ENCODE peak calls at places on chromosomes 5 and 9, in eight cellular contexts. One of them, this sample, is unnamed. For H3K27me3 and H3K36me3, the result is how much of the 10 kb centered on the place peaks cover.

GRCh38 chr5:118173340-118173739 is 815.0 kb downstream of the DTWD2 start:
- DNase-seq in mesendoderm: no peak
- DNase-seq in Peyer's patch: no peak
- DNase-seq in transverse colon: no peak
- DNase-seq in BJ: no peak
- DNase-seq in SK-N-SH: no peak
- DNase-seq in psoas muscle: no peak
- DNase-seq in IMR-90: no peak
- DNase-seq in this sample: no peak

GRCh38 chr9:131656356-131657030 is 83.4 kb downstream of the RAPGEF1 start:
- DNase-seq in mesendoderm: no peak
- DNase-seq in Peyer's patch: no peak
- DNase-seq in transverse colon: peak
- DNase-seq in BJ: no peak
- DNase-seq in SK-N-SH: no peak
- DNase-seq in psoas muscle: peak
- DNase-seq in IMR-90: no peak
- DNase-seq in this sample: peak

GRCh38 chr9:119533509-119533908 is 164.3 kb upstream of the BRINP1 start:
- DNase-seq in mesendoderm: no peak
- DNase-seq in Peyer's patch: no peak
- DNase-seq in transverse colon: no peak
- DNase-seq in BJ: no peak
- DNase-seq in SK-N-SH: no peak
- DNase-seq in psoas muscle: no peak
- DNase-seq in IMR-90: no peak
- DNase-seq in this sample: no peak

GRCh38 chr5:112411903-112412302 is 7.2 kb downstream of the EPB41L4A start:
- DNase-seq in mesendoderm: no peak
- DNase-seq in Peyer's patch: no peak
- DNase-seq in transverse colon: no peak
- DNase-seq in BJ: no peak
- DNase-seq in SK-N-SH: no peak
- DNase-seq in psoas muscle: no peak
- DNase-seq in IMR-90: no peak
- DNase-seq in this sample: no peak

GRCh38 chr9:18658764-18659705 is 185.1 kb downstream of the ADAMTSL1 start:
- DNase-seq in mesendoderm: no peak
- DNase-seq in Peyer's patch: no peak
- DNase-seq in transverse colon: no peak
- DNase-seq in BJ: peak
- DNase-seq in SK-N-SH: no peak
- DNase-seq in psoas muscle: no peak
- DNase-seq in IMR-90: peak
- DNase-seq in this sample: no peak

GRCh38 chr9:108551030-108551964 is 304.5 kb downstream of the ACTL7B start:
- DNase-seq in mesendoderm: no peak
- DNase-seq in Peyer's patch: no peak
- DNase-seq in transverse colon: no peak
- DNase-seq in BJ: peak
- DNase-seq in SK-N-SH: no peak
- DNase-seq in psoas muscle: no peak
- DNase-seq in IMR-90: peak
- DNase-seq in this sample: no peak

GRCh38 chr9:80878556-80878955 is 810.8 kb downstream of the TLE1 start:
- DNase-seq in mesendoderm: no peak
- DNase-seq in Peyer's patch: no peak
- DNase-seq in transverse colon: no peak
- DNase-seq in BJ: no peak
- DNase-seq in SK-N-SH: no peak
- DNase-seq in psoas muscle: no peak
- DNase-seq in IMR-90: peak
- DNase-seq in this sample: no peak

GRCh38 chr5:26940981-26941380 is 97.4 kb downstream of the CDH9 start:
- DNase-seq in mesendoderm: no peak
- DNase-seq in Peyer's patch: no peak
- DNase-seq in transverse colon: no peak
- DNase-seq in BJ: no peak
- DNase-seq in SK-N-SH: no peak
- DNase-seq in psoas muscle: no peak
- DNase-seq in IMR-90: peak
- DNase-seq in this sample: no peak

GRCh38 chr9:120344230-120344629 is 235.7 kb downstream of the CDK5RAP2 start:
- DNase-seq in mesendoderm: no peak
- DNase-seq in Peyer's patch: no peak
- DNase-seq in transverse colon: no peak
- DNase-seq in BJ: peak
- DNase-seq in SK-N-SH: no peak
- DNase-seq in psoas muscle: no peak
- DNase-seq in IMR-90: peak
- DNase-seq in this sample: no peak

GRCh38 chr9:122095010-122095767 is 2.1 kb upstream of the TTLL11 start:
- DNase-seq in mesendoderm: peak
- DNase-seq in Peyer's patch: no peak
- DNase-seq in transverse colon: peak
- DNase-seq in BJ: no peak
- DNase-seq in SK-N-SH: peak
- DNase-seq in psoas muscle: no peak
- DNase-seq in IMR-90: peak
- DNase-seq in this sample: no peak

GRCh38 chr9:15416880-15417279 is 5.8 kb upstream of the SNAPC3 start:
- DNase-seq in mesendoderm: peak
- DNase-seq in Peyer's patch: no peak
- DNase-seq in transverse colon: peak
- DNase-seq in BJ: no peak
- DNase-seq in SK-N-SH: peak
- DNase-seq in psoas muscle: no peak
- DNase-seq in IMR-90: peak
- DNase-seq in this sample: no peak

GRCh38 chr5:84382363-84383295 is 2.1 kb downstream of the EDIL3 start:
- DNase-seq in mesendoderm: peak
- DNase-seq in Peyer's patch: peak
- DNase-seq in transverse colon: peak
- DNase-seq in BJ: no peak
- DNase-seq in SK-N-SH: peak
- DNase-seq in psoas muscle: peak
- DNase-seq in IMR-90: peak
- DNase-seq in this sample: no peak

GRCh38 chr9:93711002-93711401 is 134.6 kb downstream of the PHF2 start:
- DNase-seq in mesendoderm: no peak
- DNase-seq in Peyer's patch: no peak
- DNase-seq in transverse colon: no peak
- DNase-seq in BJ: no peak
- DNase-seq in SK-N-SH: no peak
- DNase-seq in psoas muscle: no peak
- DNase-seq in IMR-90: no peak
- DNase-seq in this sample: no peak

GRCh38 chr9:123343428-123344272 is 12.3 kb upstream of the CRB2 start:
- DNase-seq in mesendoderm: no peak
- DNase-seq in Peyer's patch: no peak
- DNase-seq in transverse colon: no peak
- DNase-seq in BJ: no peak
- DNase-seq in SK-N-SH: no peak
- DNase-seq in psoas muscle: no peak
- DNase-seq in IMR-90: no peak
- DNase-seq in this sample: no peak

GRCh38 chr5:14767942-14768837 is 103.4 kb downstream of the ANKH start:
- DNase-seq in mesendoderm: no peak
- DNase-seq in Peyer's patch: no peak
- DNase-seq in transverse colon: no peak
- DNase-seq in BJ: no peak
- DNase-seq in SK-N-SH: no peak
- DNase-seq in psoas muscle: no peak
- DNase-seq in IMR-90: no peak
- DNase-seq in this sample: no peak

GRCh38 chr5:10328323-10328722 is 20.6 kb upstream of the CMBL start:
- DNase-seq in mesendoderm: no peak
- DNase-seq in Peyer's patch: no peak
- DNase-seq in transverse colon: no peak
- DNase-seq in BJ: no peak
- DNase-seq in SK-N-SH: no peak
- DNase-seq in psoas muscle: no peak
- DNase-seq in IMR-90: peak
- DNase-seq in this sample: no peak

GRCh38 chr9:127344373-127344995 is 52.5 kb upstream of the SLC2A8 start:
- DNase-seq in mesendoderm: peak
- DNase-seq in Peyer's patch: no peak
- DNase-seq in transverse colon: no peak
- DNase-seq in BJ: no peak
- DNase-seq in SK-N-SH: no peak
- DNase-seq in psoas muscle: no peak
- DNase-seq in IMR-90: peak
- DNase-seq in this sample: no peak
- H3K27me3 ChIP-seq in mesendoderm: under half
- H3K27me3 ChIP-seq in Peyer's patch: under half
- H3K27me3 ChIP-seq in transverse colon: under half
- H3K27me3 ChIP-seq in BJ: under half
- H3K27me3 ChIP-seq in SK-N-SH: under half
- H3K27me3 ChIP-seq in psoas muscle: under half
- H3K27me3 ChIP-seq in IMR-90: under half
- H3K27me3 ChIP-seq in this sample: under half

DNA sequence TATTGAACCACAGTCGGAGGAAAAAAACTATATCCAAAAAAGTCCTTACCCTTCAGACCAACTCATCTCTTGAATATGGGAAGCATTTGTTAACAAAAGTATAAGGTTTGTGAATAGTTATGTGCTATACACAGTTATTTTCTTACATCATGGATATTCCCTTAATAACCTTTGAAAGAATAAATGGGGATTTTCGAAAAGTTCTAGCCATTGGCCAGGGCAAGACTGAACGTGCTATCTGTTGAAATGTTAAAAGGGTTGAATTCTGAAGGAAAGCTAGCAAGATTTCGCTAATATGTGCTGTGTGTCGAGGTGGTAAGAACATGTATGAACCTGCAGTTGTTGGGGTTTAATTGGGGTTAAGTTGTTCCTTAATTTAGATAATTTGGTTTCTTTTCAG is 140.8 kb downstream of the SMARCA2 start:
- DNase-seq in mesendoderm: no peak
- DNase-seq in Peyer's patch: no peak
- DNase-seq in transverse colon: no peak
- DNase-seq in BJ: no peak
- DNase-seq in SK-N-SH: no peak
- DNase-seq in psoas muscle: no peak
- DNase-seq in IMR-90: no peak
- DNase-seq in this sample: no peak
- H3K36me3 ChIP-seq in mesendoderm: under half
- H3K36me3 ChIP-seq in Peyer's patch: under half
- H3K36me3 ChIP-seq in transverse colon: under half
- H3K36me3 ChIP-seq in BJ: under half
- H3K36me3 ChIP-seq in SK-N-SH: under half
- H3K36me3 ChIP-seq in psoas muscle: under half
- H3K36me3 ChIP-seq in IMR-90: under half
- H3K36me3 ChIP-seq in this sample: under half

GRCh38 chr9:34507556-34507955 is 15.2 kb downstream of the ENHO start:
- DNase-seq in mesendoderm: no peak
- DNase-seq in Peyer's patch: no peak
- DNase-seq in transverse colon: no peak
- DNase-seq in BJ: no peak
- DNase-seq in SK-N-SH: no peak
- DNase-seq in psoas muscle: no peak
- DNase-seq in IMR-90: no peak
- DNase-seq in this sample: no peak

GRCh38 chr9:34508951-34509350 is 13.8 kb downstream of the ENHO start:
- DNase-seq in mesendoderm: no peak
- DNase-seq in Peyer's patch: no peak
- DNase-seq in transverse colon: no peak
- DNase-seq in BJ: no peak
- DNase-seq in SK-N-SH: no peak
- DNase-seq in psoas muscle: no peak
- DNase-seq in IMR-90: no peak
- DNase-seq in this sample: no peak

GRCh38 chr9:34507966-34508365 is 14.8 kb downstream of the ENHO start:
- DNase-seq in mesendoderm: no peak
- DNase-seq in Peyer's patch: no peak
- DNase-seq in transverse colon: no peak
- DNase-seq in BJ: no peak
- DNase-seq in SK-N-SH: no peak
- DNase-seq in psoas muscle: no peak
- DNase-seq in IMR-90: no peak
- DNase-seq in this sample: no peak

GRCh38 chr9:34510032-34510431 is 12.8 kb downstream of the ENHO start:
- DNase-seq in mesendoderm: no peak
- DNase-seq in Peyer's patch: no peak
- DNase-seq in transverse colon: no peak
- DNase-seq in BJ: no peak
- DNase-seq in SK-N-SH: no peak
- DNase-seq in psoas muscle: no peak
- DNase-seq in IMR-90: no peak
- DNase-seq in this sample: no peak

DNA sequence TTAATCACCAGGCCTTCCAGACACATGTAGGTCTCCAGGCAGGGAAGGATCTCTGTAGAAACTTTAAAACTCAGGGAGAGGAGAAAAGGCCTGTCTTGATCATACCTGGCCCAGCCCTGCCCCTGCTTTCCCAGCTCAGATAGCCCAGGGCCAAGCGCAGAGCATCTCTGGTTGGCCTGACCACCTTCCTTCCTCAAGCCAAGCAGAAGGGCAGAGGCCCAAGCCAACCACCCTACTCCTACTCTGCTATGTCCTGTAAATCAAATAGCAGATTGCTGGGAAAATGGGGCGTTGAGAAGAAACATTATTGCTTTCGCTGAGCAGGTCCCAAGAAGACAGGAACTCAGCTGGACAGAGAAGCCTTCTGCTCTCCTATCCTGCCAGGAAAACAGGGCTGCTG is 14.3 kb downstream of the ENHO start:
- DNase-seq in mesendoderm: no peak
- DNase-seq in Peyer's patch: no peak
- DNase-seq in transverse colon: no peak
- DNase-seq in BJ: no peak
- DNase-seq in SK-N-SH: no peak
- DNase-seq in psoas muscle: no peak
- DNase-seq in IMR-90: no peak
- DNase-seq in this sample: no peak
- H3K27me3 ChIP-seq in mesendoderm: under half
- H3K27me3 ChIP-seq in Peyer's patch: under half
- H3K27me3 ChIP-seq in transverse colon: under half
- H3K27me3 ChIP-seq in BJ: under half
- H3K27me3 ChIP-seq in SK-N-SH: under half
- H3K27me3 ChIP-seq in psoas muscle: under half
- H3K27me3 ChIP-seq in IMR-90: half or more
- H3K27me3 ChIP-seq in this sample: under half

GRCh38 chr9:4905135-4905490 is 80.0 kb upstream of the JAK2 start:
- DNase-seq in mesendoderm: no peak
- DNase-seq in Peyer's patch: no peak
- DNase-seq in transverse colon: no peak
- DNase-seq in BJ: no peak
- DNase-seq in SK-N-SH: no peak
- DNase-seq in psoas muscle: no peak
- DNase-seq in IMR-90: no peak
- DNase-seq in this sample: no peak

GRCh38 chr9:4904322-4905134 is 80.5 kb upstream of the JAK2 start:
- DNase-seq in mesendoderm: no peak
- DNase-seq in Peyer's patch: no peak
- DNase-seq in transverse colon: no peak
- DNase-seq in BJ: peak
- DNase-seq in SK-N-SH: no peak
- DNase-seq in psoas muscle: no peak
- DNase-seq in IMR-90: peak
- DNase-seq in this sample: no peak

DNA sequence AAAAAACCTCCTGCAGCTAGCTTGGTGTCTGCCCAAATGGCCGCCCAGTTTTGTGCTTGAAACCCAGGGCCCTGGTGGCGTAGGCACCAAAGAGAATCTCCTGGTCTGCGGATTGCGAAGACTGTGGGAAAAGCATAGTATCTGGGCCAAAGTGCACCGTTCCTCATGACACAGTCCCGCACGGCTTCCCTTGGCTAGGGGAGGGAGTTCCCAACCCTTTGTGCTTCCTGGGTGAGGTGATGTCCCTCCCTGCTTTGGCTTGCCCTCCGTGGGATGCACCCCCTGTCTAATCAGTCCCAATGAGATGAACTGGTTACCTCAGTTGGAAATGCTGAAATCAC is 83.0 kb upstream of the JAK2 start:
- DNase-seq in mesendoderm: no peak
- DNase-seq in Peyer's patch: no peak
- DNase-seq in transverse colon: no peak
- DNase-seq in BJ: no peak
- DNase-seq in SK-N-SH: no peak
- DNase-seq in psoas muscle: no peak
- DNase-seq in IMR-90: no peak
- DNase-seq in this sample: no peak
- H3K36me3 ChIP-seq in mesendoderm: under half
- H3K36me3 ChIP-seq in Peyer's patch: under half
- H3K36me3 ChIP-seq in transverse colon: under half
- H3K36me3 ChIP-seq in BJ: under half
- H3K36me3 ChIP-seq in SK-N-SH: under half
- H3K36me3 ChIP-seq in psoas muscle: under half
- H3K36me3 ChIP-seq in IMR-90: under half
- H3K36me3 ChIP-seq in this sample: under half

This sample was measured in thoracic aorta.